ENCODE peak calls at places on chromosomes 5 and 9, in seven cellular contexts. E, Y, H, R, T, K and N are unnamed samples.
A peak's percentile ranks its signal among the peaks of the same experiment; 100 is the strongest.

GRCh38 chr5:113361701-113362100 is 73.1 kb downstream of the TSSK1B start:
- DNase-seq in H (no peak), E (no peak), T (no peak), R (no peak), Y (no peak), K (no peak), N (no peak)

GRCh38 chr5:16857635-16858034 is 78.5 kb downstream of the MYO10 start:
- DNase-seq in H (no peak), T (no peak), E (no peak), Y (no peak), K (no peak), R (no peak), N (no peak)

GRCh38 chr9:106731910-106732309 is 131.1 kb upstream of the ZNF462 start:
- DNase-seq in R (no peak), T (no peak), H (no peak), K (peak; percentile 60), Y (no peak), E (no peak), N (no peak)

GRCh38 chr5:108749130-108749861 is 1.6 kb downstream of the FER start:
- DNase-seq in K (no peak), Y (peak; percentile 5), T (no peak), H (no peak), E (peak; percentile 92), R (peak; percentile 59), N (no peak)

GRCh38 chr9:137602661-137603060 is 2.8 kb upstream of the ARRDC1 start:
- DNase-seq in K (no peak), H (no peak), T (no peak), R (no peak), E (no peak), Y (no peak), N (no peak)

GRCh38 chr9:109799792-109800191 is 19.8 kb downstream of the PALM2AKAP2 start:
- DNase-seq in K (no peak), R (no peak), E (no peak), T (peak; percentile 47), H (no peak), Y (no peak), N (no peak)

GRCh38 chr5:136560111-136560510 is 194.8 kb upstream of the TRPC7 start:
- DNase-seq in T (no peak), R (no peak), E (no peak), K (no peak), Y (no peak), H (no peak), N (no peak)

GRCh38 chr5:94707359-94707758 is 88.9 kb downstream of the SLF1 start:
- DNase-seq in T (no peak), E (no peak), Y (no peak), K (no peak), H (no peak), R (no peak), N (no peak)

GRCh38 chr5:72943307-72943706 is 12.5 kb upstream of the FCHO2 start:
- DNase-seq in E (no peak), R (no peak), T (no peak), H (no peak), Y (no peak), K (no peak), N (no peak)

GRCh38 chr5:78610633-78611032 is 37.9 kb downstream of the LHFPL2 start:
- DNase-seq in Y (no peak), K (no peak), H (no peak), E (no peak), R (no peak), T (no peak), N (no peak)

GRCh38 chr9:114110180-114110579 is 11.1 kb upstream of the KIF12 start:
- DNase-seq in E (no peak), Y (no peak), T (no peak), R (no peak), K (no peak), H (no peak), N (no peak)

GRCh38 chr9:33106827-33107621 is 30.6 kb upstream of the SMU1 start:
- DNase-seq in T (no peak), Y (no peak), K (no peak), E (no peak), R (no peak), H (no peak), N (peak; percentile 87)

GRCh38 chr9:14031015-14031414 is 282.9 kb downstream of the NFIB start:
- DNase-seq in K (no peak), E (no peak), R (no peak), Y (no peak), T (no peak), H (no peak), N (no peak)

GRCh38 chr5:65928341-65928752 is 2.0 kb downstream of the ERBIN start:
- DNase-seq in T (no peak), K (no peak), E (no peak), R (no peak), Y (no peak), H (no peak), N (no peak)

GRCh38 chr9:92342825-92343488 is 17.2 kb downstream of the CENPP start:
- DNase-seq in T (no peak), R (no peak), E (no peak), K (no peak), H (no peak), Y (no peak), N (no peak)

GRCh38 chr5:34415559-34416198 is 240.4 kb upstream of the RAI14 start:
- DNase-seq in T (no peak), K (no peak), H (no peak), R (no peak), E (no peak), Y (peak; percentile 24), N (no peak)

GRCh38 chr5:130549884-130550552 is 615.0 kb downstream of the HINT1 start:
- DNase-seq in E (no peak), R (no peak), Y (peak; percentile 6), H (no peak), K (no peak), T (peak; percentile 85), N (no peak)

GRCh38 chr5:175059687-175060194 is 335.4 kb downstream of the MSX2 start:
- DNase-seq in Y (peak; percentile 25), H (no peak), T (peak; percentile 61), K (no peak), R (peak; percentile 11), E (no peak), N (no peak)

GRCh38 chr9:134770972-134771971 is 109.3 kb upstream of the FCN2 start:
- DNase-seq in K (no peak), H (no peak), R (no peak), Y (peak; percentile 59), T (no peak), E (no peak), N (no peak)

GRCh38 chr5:39068099-39068498 is 6.1 kb downstream of the RICTOR start:
- DNase-seq in K (no peak), Y (no peak), E (no peak), R (no peak), H (no peak), T (no peak), N (no peak)

GRCh38 chr5:57452885-57453284 is 29.7 kb downstream of the ACTBL2 start:
- DNase-seq in R (no peak), H (no peak), K (no peak), T (no peak), E (no peak), Y (no peak), N (no peak)

GRCh38 chr9:112866662-112867274 is 23.9 kb downstream of the SLC46A2 start:
- DNase-seq in K (no peak), R (no peak), Y (no peak), E (no peak), H (no peak), T (no peak), N (no peak)

GRCh38 chr5:1430121-1430795 is 15.0 kb downstream of the SLC6A3 start:
- DNase-seq in K (no peak), Y (no peak), E (peak; percentile 78), T (peak; percentile 42), H (no peak), R (no peak), N (no peak)

GRCh38 chr9:86281577-86282076 is 711 bp downstream of the ISCA1 start:
- DNase-seq in K (no peak), E (no peak), T (no peak), H (no peak), R (peak; percentile 53), Y (no peak), N (no peak)

GRCh38 chr5:36875789-36876388 is 680 bp upstream of the NIPBL start:
- DNase-seq in T (peak; percentile 79), H (peak; percentile 43), K (peak; percentile 12), Y (peak; percentile 76), R (peak; percentile 63), E (peak; percentile 93), N (no peak)

GRCh38 chr5:142484821-142485387 is 160.1 kb upstream of the SPRY4 start:
- DNase-seq in R (no peak), K (no peak), Y (no peak), H (no peak), E (no peak), T (peak; percentile 69), N (no peak)

GRCh38 chr5:91058575-91058974 is 324.5 kb downstream of the ARRDC3 start:
- DNase-seq in Y (no peak), R (no peak), T (no peak), K (no peak), H (no peak), E (no peak), N (no peak)

GRCh38 chr5:108382784-108383358 is 973 bp upstream of the FBXL17 start:
- DNase-seq in H (no peak), E (no peak), Y (no peak), T (no peak), K (no peak), R (no peak), N (no peak)

GRCh38 chr9:69818946-69819345 is 1.7 kb upstream of the CFAP95 start:
- DNase-seq in E (no peak), Y (peak; percentile 67), R (no peak), T (no peak), H (no peak), K (no peak), N (no peak)

GRCh38 chr9:90847971-90848370 is 46.4 kb downstream of the SYK start:
- DNase-seq in H (no peak), Y (no peak), T (no peak), K (no peak), E (peak; percentile 47), R (no peak), N (peak; percentile 58)

GRCh38 chr9:134496413-134497282 is 145.0 kb upstream of the COL5A1 start:
- DNase-seq in K (no peak), Y (no peak), R (no peak), T (peak; percentile 75), E (peak; percentile 89), H (no peak), N (no peak)

GRCh38 chr9:70625078-70625477 is 210.6 kb upstream of the KLF9 start:
- DNase-seq in T (no peak), Y (peak; percentile 21), H (no peak), K (no peak), E (no peak), R (no peak), N (no peak)

GRCh38 chr5:169091396-169091980 is 209.5 kb downstream of the SLIT3 start:
- DNase-seq in R (no peak), Y (no peak), H (no peak), T (no peak), K (no peak), E (no peak), N (no peak)

GRCh38 chr5:2207966-2208544 is 325.3 kb upstream of the IRX4 start:
- DNase-seq in T (peak; percentile 34), R (peak; percentile 44), Y (peak; percentile 10), E (no peak), K (no peak), H (no peak), N (no peak)

GRCh38 chr5:157100140-157100679 is 8.6 kb downstream of the HAVCR2 start:
- DNase-seq in H (no peak), T (no peak), Y (peak; percentile 78), E (no peak), R (no peak), K (no peak), N (no peak)

GRCh38 chr5:315488-316209 is 5.9 kb upstream of the AHRR start:
- DNase-seq in T (no peak), K (no peak), E (peak; percentile 73), Y (no peak), H (no peak), R (no peak), N (no peak)